ENCODE peak calls at places on chromosome 22, in nine cellular contexts. K is IMR-90; X is neural progenitor cell; N is DMS 273 treated with DMSO at 0.1 percent for 48 hours; Y is ureter; M is mucosa of gallbladder; V is dorsolateral prefrontal cortex; T is activated T-cell treated with anti-CD3 and anti-CD28 coated beads, Interleukin-2, amount 50 U/mL, for 72 hours; A is NCI-H526. F is an unnamed sample.
A peak's percentile ranks its signal among the peaks of the same experiment; 100 is the strongest.

GRCh38 chr22:46614070-46614931 is 5.9 kb upstream of the GRAMD4 start:
- DNase-seq in A (no peak), T (peak; percentile 80), M (no peak), N (no peak), K (no peak), X (no peak), Y (no peak), V (no peak), F (peak; percentile 65)

GRCh38 chr22:47215851-47216250 is 453.4 kb downstream of the TBC1D22A start:
- DNase-seq in A (no peak), K (no peak), M (no peak), T (no peak), N (no peak), X (no peak), V (no peak), Y (no peak), F (no peak)

GRCh38 chr22:49203091-49203862 is 624.4 kb downstream of the BRD1 start:
- DNase-seq in N (no peak), A (no peak), X (no peak), Y (peak; percentile 31), K (no peak), V (no peak), M (no peak), T (no peak), F (no peak)

GRCh38 chr22:40004836-40005235 is 10.1 kb downstream of the FAM83F start:
- DNase-seq in N (no peak), V (no peak), A (no peak), X (no peak), T (no peak), Y (no peak), M (no peak), K (no peak), F (no peak)

GRCh38 chr22:46959369-46959768 is 196.9 kb downstream of the TBC1D22A start:
- DNase-seq in N (no peak), A (no peak), Y (no peak), K (no peak), T (no peak), X (no peak), M (no peak), V (no peak), F (no peak)

GRCh38 chr22:41844513-41844912 is 11.6 kb downstream of the SREBF2 start:
- DNase-seq in X (no peak), T (no peak), K (no peak), M (peak; percentile 34), A (no peak), N (no peak), Y (peak; percentile 81), V (no peak), F (no peak)

GRCh38 chr22:31800065-31800464 is 46.2 kb downstream of the DEPDC5 start:
- DNase-seq in X (no peak), K (peak; percentile 78), N (no peak), A (no peak), M (no peak), T (no peak), V (no peak), Y (no peak), F (no peak)

GRCh38 chr22:22788460-22789037 is 99.1 kb upstream of the IGLL5 start:
- DNase-seq in N (no peak), V (no peak), K (no peak), X (no peak), M (no peak), T (no peak), A (no peak), Y (no peak), F (no peak)

GRCh38 chr22:23574877-23575276 is 5.2 kb downstream of the IGLL1 start:
- DNase-seq in K (no peak), Y (no peak), X (no peak), V (no peak), N (no peak), T (no peak), M (no peak), A (no peak), F (no peak)

GRCh38 chr22:30340911-30341685 is 14.4 kb upstream of the TBC1D10A start:
- DNase-seq in N (no peak), A (no peak), V (peak; percentile 61), X (no peak), Y (no peak), K (no peak), M (no peak), T (no peak), F (no peak)

GRCh38 chr22:50737728-50738648 is at the start of gene ACR:
- DNase-seq in M (peak; percentile 7), T (no peak), V (peak; percentile 37), K (no peak), A (no peak), X (no peak), N (no peak), Y (peak; percentile 40), F (no peak)

GRCh38 chr22:28051787-28052356 is 132.8 kb upstream of the PITPNB start:
- DNase-seq in M (peak; percentile 66), N (peak; percentile 10), Y (peak; percentile 67), X (peak; percentile 86), T (peak; percentile 31), A (peak; percentile 25), K (peak; percentile 61), V (peak; percentile 25), F (no peak)

GRCh38 chr22:26610072-26610958 is 7.5 kb downstream of the CRYBB1 start:
- DNase-seq in A (no peak), V (no peak), M (peak; percentile 42), K (peak; percentile 96), X (no peak), T (peak; percentile 56), N (no peak), Y (no peak), F (peak; percentile 46)

GRCh38 chr22:47634342-47634741 is 871.9 kb downstream of the TBC1D22A start:
- DNase-seq in X (peak; percentile 26), M (no peak), A (no peak), Y (no peak), T (no peak), K (no peak), N (no peak), V (no peak), F (no peak)

GRCh38 chr22:37017356-37017755 is 1.9 kb downstream of the TST start:
- DNase-seq in Y (no peak), M (no peak), X (no peak), K (no peak), V (no peak), A (no peak), N (no peak), T (no peak), F (no peak)

GRCh38 chr22:17268501-17269223 is 49.4 kb upstream of the ADA2 start:
- DNase-seq in M (no peak), Y (no peak), T (no peak), N (no peak), X (peak; percentile 56), V (no peak), A (no peak), K (no peak), F (no peak)

GRCh38 chr22:20549232-20549841 is 41.9 kb downstream of the MED15 start:
- DNase-seq in T (peak; percentile 44), X (no peak), A (no peak), N (peak; percentile 82), V (peak; percentile 61), K (no peak), M (peak; percentile 41), Y (no peak), F (no peak)

GRCh38 chr22:47929646-47930185 is 1167.3 kb downstream of the TBC1D22A start:
- DNase-seq in Y (no peak), N (no peak), T (no peak), K (no peak), M (no peak), X (no peak), A (no peak), V (no peak), F (no peak)

GRCh38 chr22:29031236-29031982 is 30.2 kb downstream of the C22orf31 start:
- DNase-seq in N (no peak), X (peak; percentile 66), T (no peak), A (no peak), K (peak; percentile 98), M (peak; percentile 56), V (no peak), Y (peak; percentile 64), F (no peak)

GRCh38 chr22:41888638-41889200 is 26.2 kb downstream of the SHISA8 start:
- DNase-seq in X (no peak), K (peak; percentile 58), Y (no peak), A (no peak), V (no peak), N (no peak), M (no peak), T (no peak), F (no peak)

GRCh38 chr22:43213066-43213465 is 26.1 kb upstream of the TTLL12 start:
- DNase-seq in V (no peak), A (no peak), N (no peak), K (no peak), Y (no peak), X (peak; percentile 55), M (no peak), T (no peak), F (no peak)

GRCh38 chr22:32631507-32632245 is 157.1 kb downstream of the FBXO7 start:
- DNase-seq in M (no peak), Y (no peak), A (no peak), T (no peak), X (no peak), V (no peak), K (no peak), N (no peak), F (no peak)

GRCh38 chr22:36563444-36563843 is 34.5 kb upstream of the EIF3D start:
- DNase-seq in N (no peak), T (no peak), M (no peak), V (no peak), K (no peak), Y (no peak), X (no peak), A (no peak), F (no peak)

GRCh38 chr22:26714971-26715370 is 57.6 kb downstream of the MIAT start:
- DNase-seq in K (no peak), N (no peak), Y (no peak), A (no peak), V (no peak), T (no peak), M (no peak), X (no peak), F (no peak)

GRCh38 chr22:46908641-46909107 is 146.2 kb downstream of the TBC1D22A start:
- DNase-seq in A (no peak), T (no peak), K (no peak), Y (no peak), X (peak; percentile 76), N (no peak), V (no peak), M (no peak), F (no peak)

GRCh38 chr22:33677536-33677935 is 242.7 kb downstream of the LARGE1 start:
- DNase-seq in A (no peak), X (no peak), M (no peak), K (no peak), V (no peak), Y (no peak), T (no peak), N (no peak), F (no peak)

GRCh38 chr22:12601870-12602779 is 2925.9 kb upstream of the OR11H1 start:
- DNase-seq in X (no peak), V (no peak), N (no peak), M (no peak), A (no peak), T (no peak), K (no peak), Y (peak; percentile 53), F (no peak)

GRCh38 chr22:20203142-20204099 is 52.6 kb upstream of the CCDC188 start:
- DNase-seq in T (no peak), M (peak; percentile 82), Y (no peak), X (peak; percentile 89), N (no peak), V (peak; percentile 77), K (peak; percentile 1), A (no peak), F (no peak)

GRCh38 chr22:39439170-39439569 is 17.6 kb upstream of the MGAT3 start:
- DNase-seq in K (peak; percentile 76), T (no peak), A (no peak), N (no peak), M (no peak), X (no peak), Y (no peak), V (no peak), F (no peak)

GRCh38 chr22:38601221-38601764 is 31.3 kb upstream of the DMC1 start:
- DNase-seq in K (no peak), Y (no peak), N (no peak), T (no peak), X (no peak), A (no peak), M (no peak), V (no peak), F (no peak)

GRCh38 chr22:46012182-46012880 is 35.4 kb upstream of the WNT7B start:
- DNase-seq in A (no peak), X (no peak), T (no peak), K (no peak), M (no peak), N (no peak), V (no peak), Y (no peak), F (no peak)